ENCODE peak calls at places on chromosomes 1 and 21, in six cellular contexts. L is endothelial cell of umbilical vein, I is HepG2, Z is fibroblast of lung, K is H1, S is neural progenitor cell. V is an unnamed sample.
A peak's percentile ranks its signal among the peaks of the same experiment; 100 is the strongest.

GRCh38 chr1:36248250-36248894 is 24.1 kb downstream of the THRAP3 start:
- DNase-seq in Z (peak; percentile 89), L (peak; percentile 59), K (no peak), I (peak; percentile 95), S (no peak), V (peak; percentile 76)

GRCh38 chr1:217891966-217892365 is 260.8 kb downstream of the SPATA17 start:
- DNase-seq in L (no peak), S (no peak), Z (peak; percentile 75), I (no peak), K (no peak), V (peak; percentile 88)

GRCh38 chr1:32828341-32828740 is 10.9 kb downstream of the S100PBP start:
- DNase-seq in K (no peak), L (peak; percentile 7), Z (peak; percentile 11), S (no peak), I (peak; percentile 39), V (peak; percentile 37)

GRCh38 chr1:2132222-2133038 is 62.1 kb downstream of the FAAP20 start:
- DNase-seq in K (no peak), Z (peak; percentile 75), I (peak; percentile 26), S (peak; percentile 79), L (peak; percentile 8), V (peak; percentile 91)

GRCh38 chr1:21294266-21295058 is 4.2 kb upstream of the ECE1 start:
- DNase-seq in K (no peak), I (no peak), S (no peak), L (no peak), Z (peak; percentile 31), V (peak; percentile 19)

GRCh38 chr1:1759456-1760344 is 18.6 kb downstream of the NADK start:
- DNase-seq in K (no peak), Z (no peak), I (no peak), S (no peak), L (no peak), V (peak; percentile 6)

GRCh38 chr21:32682696-32683474 is 44.9 kb downstream of the SYNJ1 start:
- DNase-seq in K (no peak), S (no peak), Z (no peak), I (no peak), L (no peak), V (no peak)

GRCh38 chr1:37840711-37841110 is 18.7 kb downstream of the MTF1 start:
- DNase-seq in Z (no peak), K (no peak), I (no peak), S (no peak), L (no peak), V (no peak)

GRCh38 chr21:39051561-39051949 is 131.7 kb downstream of the PSMG1 start:
- DNase-seq in K (no peak), I (no peak), S (no peak), L (no peak), Z (peak; percentile 63), V (peak; percentile 82)

GRCh38 chr1:59107516-59107915 is 189.4 kb upstream of the FGGY start:
- DNase-seq in Z (no peak), I (no peak), K (no peak), S (no peak), L (no peak), V (no peak)

GRCh38 chr1:53316058-53316741 is 11.7 kb downstream of the LRP8 start:
- DNase-seq in Z (no peak), K (no peak), I (no peak), S (peak; percentile 47), L (no peak), V (no peak)

GRCh38 chr1:204418174-204419063 is 6.8 kb upstream of the PPP1R15B start:
- DNase-seq in Z (peak; percentile 57), S (no peak), I (no peak), L (no peak), K (no peak), V (peak; percentile 72)

GRCh38 chr1:202018226-202018475 is 7.8 kb downstream of the ELF3 start:
- DNase-seq in Z (no peak), L (no peak), I (no peak), S (no peak), K (no peak), V (no peak)

GRCh38 chr1:212235848-212236247 is 49.4 kb upstream of the PPP2R5A start:
- DNase-seq in Z (no peak), L (no peak), S (no peak), K (no peak), I (no peak), V (no peak)

GRCh38 chr21:21200103-21200938 is 202.1 kb downstream of the NCAM2 start:
- DNase-seq in I (no peak), S (no peak), L (peak; percentile 84), K (no peak), Z (peak; percentile 100), V (peak; percentile 85)

GRCh38 chr21:42220138-42220701 is 1.3 kb downstream of the ABCG1 start:
- DNase-seq in L (peak; percentile 91), S (peak; percentile 72), I (peak; percentile 39), Z (peak; percentile 63), K (no peak), V (peak; percentile 84)

GRCh38 chr21:42222386-42222785 is 3.4 kb downstream of the ABCG1 start:
- DNase-seq in S (no peak), K (no peak), Z (no peak), I (no peak), L (no peak), V (no peak)

GRCh38 chr21:42218836-42219605 is at the start of gene ABCG1:
- DNase-seq in S (peak; percentile 88), Z (peak; percentile 10), L (peak; percentile 18), K (no peak), I (no peak), V (peak; percentile 42)

GRCh38 chr21:42221581-42222345 is 2.8 kb downstream of the ABCG1 start:
- DNase-seq in L (peak; percentile 69), I (no peak), Z (peak; percentile 76), S (no peak), K (no peak), V (no peak)

GRCh38 chr21:42219606-42220137 is 732 bp downstream of the ABCG1 start:
- DNase-seq in I (no peak), S (peak; percentile 57), L (no peak), Z (peak; percentile 5), K (no peak), V (no peak)
- TF ChIP-seq EZH2 in I (peak; percentile 66), S (no peak), L (no peak), Z (no peak), K (peak; percentile 71), V (no peak)

DNA sequence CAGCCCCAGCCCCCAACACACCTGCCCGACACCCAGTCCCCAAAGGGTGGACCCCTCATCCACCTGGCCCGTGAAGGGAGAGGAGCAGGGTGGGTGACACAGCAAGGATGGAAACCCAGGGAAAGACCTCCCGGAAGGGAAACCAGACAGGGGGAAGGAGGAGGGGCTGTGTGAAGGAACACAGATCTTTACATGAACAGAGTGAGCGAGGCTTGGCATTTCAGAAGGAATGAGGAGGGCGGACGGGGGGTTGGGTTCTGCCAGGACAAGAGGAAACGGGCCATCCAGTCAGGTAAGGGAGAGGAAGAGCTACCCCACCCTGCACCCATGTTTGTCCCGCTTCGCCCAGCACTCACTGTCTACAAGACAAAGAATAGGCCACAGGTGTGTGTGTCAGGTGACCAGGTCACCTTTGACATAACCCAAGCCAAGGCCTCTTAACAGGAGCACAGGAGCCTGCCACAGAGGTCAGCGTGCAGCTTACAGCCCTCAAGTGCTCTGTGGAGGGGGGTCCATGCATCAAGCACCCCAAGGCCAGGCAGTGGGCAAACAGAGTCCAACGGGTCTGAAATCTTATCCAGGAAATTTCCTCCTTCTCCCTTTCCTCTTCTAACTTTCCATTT is 18.0 kb upstream of the PRDM15 start:
- DNase-seq in K (no peak), I (no peak), S (no peak), L (no peak), Z (no peak), V (no peak)
- H3K4me1 ChIP-seq in K (peaks cover 18% of the 10 kb centered on the region), I (no peaks in the 10 kb centered on the region), S (peaks cover 42% of the 10 kb centered on the region), L (peaks cover 15% of the 10 kb centered on the region), Z (peaks cover 11% of the 10 kb centered on the region), V (peaks cover 18% of the 10 kb centered on the region)

GRCh38 chr1:92486251-92487077 is at the start of gene GFI1:
- DNase-seq in S (peak; percentile 74), Z (no peak), I (peak; percentile 49), K (no peak), L (no peak), V (no peak)
- TF ChIP-seq EZH2 in S (peak; percentile 81), Z (peak; percentile 55), I (no peak), K (peak; percentile 84), L (no peak), V (no peak)

GRCh38 chr1:248822148-248823032 is 3.3 kb downstream of the SH3BP5L start:
- DNase-seq in Z (peak; percentile 40), S (no peak), K (no peak), L (no peak), I (no peak), V (peak; percentile 35)

GRCh38 chr1:248818505-248819374 is 7.0 kb downstream of the SH3BP5L start:
- DNase-seq in Z (no peak), K (no peak), I (no peak), L (no peak), S (no peak), V (no peak)

GRCh38 chr1:248820041-248820585 is 5.6 kb downstream of the SH3BP5L start:
- DNase-seq in L (no peak), S (no peak), Z (no peak), K (no peak), I (no peak), V (no peak)

GRCh38 chr1:248821641-248822040 is 4.1 kb downstream of the SH3BP5L start:
- DNase-seq in Z (no peak), K (no peak), L (no peak), I (no peak), S (no peak), V (no peak)

GRCh38 chr1:248821101-248821500 is 4.6 kb downstream of the SH3BP5L start:
- DNase-seq in L (no peak), Z (peak; percentile 92), S (no peak), K (no peak), I (peak; percentile 51), V (peak; percentile 97)
- H3K4me1 ChIP-seq in L (peaks cover 25% of the 10 kb centered on the region), Z (peaks cover 41% of the 10 kb centered on the region), S (peaks cover 9% of the 10 kb centered on the region), K (no peaks in the 10 kb centered on the region), I (peaks cover 51% of the 10 kb centered on the region), V (peaks cover 53% of the 10 kb centered on the region)

DNA sequence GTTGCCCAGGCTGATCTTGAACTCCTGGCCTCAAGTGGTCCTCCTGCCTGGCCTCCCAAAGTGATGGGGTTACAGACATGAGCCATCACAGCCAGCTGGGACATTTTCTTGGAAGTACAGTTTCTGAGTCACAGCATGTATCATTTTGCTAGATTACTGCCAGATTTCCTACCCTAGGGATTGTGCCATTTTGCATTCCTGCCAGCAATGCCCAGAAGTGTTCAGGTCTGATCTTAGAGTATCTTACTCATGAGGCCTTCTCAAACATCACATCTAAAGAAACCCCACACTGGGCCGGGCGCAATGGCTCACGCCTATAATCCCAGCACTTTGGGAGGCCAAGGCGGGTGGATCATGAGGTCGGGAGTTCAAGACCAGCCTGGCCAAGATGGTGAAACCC is 10.2 kb downstream of the BMP8A start:
- DNase-seq in L (no peak), I (no peak), K (no peak), Z (peak; percentile 39), S (no peak), V (peak; percentile 43)
- TF ChIP-seq EZH2 in L (no peak), I (no peak), K (no peak), Z (no peak), S (no peak), V (no peak)

GRCh38 chr1:27884182-27884954 is 12.0 kb downstream of the THEMIS2 start:
- DNase-seq in I (no peak), K (no peak), L (no peak), Z (no peak), S (no peak), V (no peak)
- H3K4me1 ChIP-seq in I (peaks cover 11% of the 10 kb centered on the region), K (no peaks in the 10 kb centered on the region), L (no peaks in the 10 kb centered on the region), Z (no peaks in the 10 kb centered on the region), S (no peaks in the 10 kb centered on the region), V (no peaks in the 10 kb centered on the region)

V was measured in PC-3.